ENCODE peak calls at places on chromosomes 7 and 10, in six cellular contexts. One of them, this sample, is unnamed.

GRCh38 chr10:24440817-24441790 is 232.2 kb downstream of the KIAA1217 start:
- DNase-seq in HepG2: no peak
- DNase-seq in H1: no peak
- DNase-seq in K562: no peak
- DNase-seq in GM12878: no peak
- DNase-seq in HCT116: no peak
- DNase-seq in this sample: no peak

GRCh38 chr7:139494835-139495568 is 11.5 kb upstream of the KLRG2 start:
- DNase-seq in K562: no peak
- DNase-seq in GM12878: peak; percentile 47
- DNase-seq in HepG2: no peak
- DNase-seq in H1: no peak
- DNase-seq in HCT116: no peak
- DNase-seq in this sample: no peak

GRCh38 chr7:121960678-121961461 is 87.9 kb downstream of the PTPRZ1 start:
- DNase-seq in H1: no peak
- DNase-seq in K562: no peak
- DNase-seq in GM12878: no peak
- DNase-seq in HCT116: peak; percentile 57
- DNase-seq in HepG2: no peak
- DNase-seq in this sample: no peak

GRCh38 chr7:151012031-151012692 is 12.1 kb downstream of the ATG9B start:
- DNase-seq in HCT116: no peak
- DNase-seq in GM12878: no peak
- DNase-seq in K562: no peak
- DNase-seq in H1: no peak
- DNase-seq in HepG2: peak; percentile 70
- DNase-seq in this sample: no peak

GRCh38 chr10:121232494-121232893 is 365.8 kb downstream of the FGFR2 start:
- DNase-seq in K562: no peak
- DNase-seq in HCT116: no peak
- DNase-seq in H1: no peak
- DNase-seq in HepG2: no peak
- DNase-seq in GM12878: no peak
- DNase-seq in this sample: no peak

GRCh38 chr10:119383174-119383856 is 159.2 kb downstream of the RGS10 start:
- DNase-seq in HCT116: no peak
- DNase-seq in H1: no peak
- DNase-seq in GM12878: no peak
- DNase-seq in HepG2: no peak
- DNase-seq in K562: no peak
- DNase-seq in this sample: no peak

GRCh38 chr7:17234398-17235021 is 63.9 kb upstream of the AHR start:
- DNase-seq in GM12878: peak; percentile 74
- DNase-seq in H1: no peak
- DNase-seq in HCT116: peak; percentile 77
- DNase-seq in HepG2: peak; percentile 32
- DNase-seq in K562: peak; percentile 12
- DNase-seq in this sample: no peak

GRCh38 chr7:95545007-95545615 is 51.2 kb downstream of the PDK4 start:
- DNase-seq in K562: no peak
- DNase-seq in HepG2: peak; percentile 24
- DNase-seq in HCT116: peak; percentile 47
- DNase-seq in H1: no peak
- DNase-seq in GM12878: no peak
- DNase-seq in this sample: no peak

GRCh38 chr7:47358357-47358756 is 223.6 kb downstream of the TNS3 start:
- DNase-seq in K562: no peak
- DNase-seq in HepG2: no peak
- DNase-seq in GM12878: no peak
- DNase-seq in HCT116: no peak
- DNase-seq in H1: no peak
- DNase-seq in this sample: no peak

DNA sequence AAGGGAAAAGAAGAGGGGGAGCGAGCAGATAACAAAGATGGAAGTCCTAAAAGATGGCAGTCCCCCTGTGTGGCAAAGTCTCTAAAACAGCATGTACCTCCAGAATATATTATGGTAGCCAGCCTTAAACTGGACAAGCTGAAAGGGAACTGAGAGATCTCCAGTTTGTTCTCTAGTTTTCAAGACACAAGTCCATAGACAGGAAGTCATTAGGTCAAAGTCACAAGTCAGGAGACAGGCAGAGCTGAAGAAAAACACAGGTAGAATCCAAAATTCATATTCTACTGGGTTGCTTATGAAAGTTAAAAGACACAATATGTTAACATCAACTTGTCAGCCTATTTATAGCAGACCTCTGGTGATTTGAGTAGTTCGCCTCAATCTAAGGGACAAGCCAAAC is 38.7 kb downstream of the FAM107B start:
- DNase-seq in HCT116: no peak
- DNase-seq in GM12878: no peak
- DNase-seq in H1: no peak
- DNase-seq in K562: no peak
- DNase-seq in HepG2: no peak
- DNase-seq in this sample: no peak
- H3K4me3 ChIP-seq in HCT116: no peak overlapping the region
- H3K4me3 ChIP-seq in GM12878: no peak overlapping the region
- H3K4me3 ChIP-seq in H1: no peak overlapping the region
- H3K4me3 ChIP-seq in K562: no peak overlapping the region
- H3K4me3 ChIP-seq in HepG2: no peak overlapping the region
- H3K4me3 ChIP-seq in this sample: no peak overlapping the region

GRCh38 chr7:128410092-128410665 is 397 bp upstream of the IMPDH1 start:
- DNase-seq in GM12878: no peak
- DNase-seq in HepG2: no peak
- DNase-seq in K562: peak; percentile 71
- DNase-seq in HCT116: peak; percentile 48
- DNase-seq in H1: no peak
- DNase-seq in this sample: no peak
- TF ChIP-seq ZNF274 in GM12878: no peak
- TF ChIP-seq ZNF274 in HepG2: no peak
- TF ChIP-seq ZNF274 in K562: no peak
- TF ChIP-seq ZNF274 in HCT116: no peak
- TF ChIP-seq ZNF274 in H1: no peak
- TF ChIP-seq ZNF274 in this sample: no peak

DNA sequence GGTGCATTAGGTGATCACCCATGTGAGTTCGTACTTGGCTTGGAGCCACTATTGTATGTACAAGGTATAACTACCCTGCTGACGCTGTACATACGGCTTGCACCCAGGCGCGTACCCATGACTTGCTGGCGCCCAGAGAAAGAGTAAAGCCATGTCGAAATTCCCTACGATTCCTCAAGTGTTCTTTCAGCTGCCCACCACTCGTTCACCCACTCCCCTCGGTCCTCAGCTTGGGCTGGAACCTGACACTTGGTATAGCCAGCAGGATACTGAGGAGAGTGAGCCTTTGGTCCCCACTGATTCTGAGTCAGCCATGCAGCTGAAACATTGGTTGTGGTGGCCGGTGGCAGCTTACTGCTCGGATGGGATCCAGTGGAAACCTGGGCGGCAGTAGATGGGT is 241.5 kb downstream of the CACNA2D1 start:
- DNase-seq in K562: no peak
- DNase-seq in HepG2: no peak
- DNase-seq in HCT116: no peak
- DNase-seq in GM12878: no peak
- DNase-seq in H1: no peak
- DNase-seq in this sample: no peak
- H3K4me3 ChIP-seq in K562: no peak overlapping the region
- H3K4me3 ChIP-seq in HepG2: no peak overlapping the region
- H3K4me3 ChIP-seq in HCT116: no peak overlapping the region
- H3K4me3 ChIP-seq in GM12878: no peak overlapping the region
- H3K4me3 ChIP-seq in H1: no peak overlapping the region
- H3K4me3 ChIP-seq in this sample: no peak overlapping the region

DNA sequence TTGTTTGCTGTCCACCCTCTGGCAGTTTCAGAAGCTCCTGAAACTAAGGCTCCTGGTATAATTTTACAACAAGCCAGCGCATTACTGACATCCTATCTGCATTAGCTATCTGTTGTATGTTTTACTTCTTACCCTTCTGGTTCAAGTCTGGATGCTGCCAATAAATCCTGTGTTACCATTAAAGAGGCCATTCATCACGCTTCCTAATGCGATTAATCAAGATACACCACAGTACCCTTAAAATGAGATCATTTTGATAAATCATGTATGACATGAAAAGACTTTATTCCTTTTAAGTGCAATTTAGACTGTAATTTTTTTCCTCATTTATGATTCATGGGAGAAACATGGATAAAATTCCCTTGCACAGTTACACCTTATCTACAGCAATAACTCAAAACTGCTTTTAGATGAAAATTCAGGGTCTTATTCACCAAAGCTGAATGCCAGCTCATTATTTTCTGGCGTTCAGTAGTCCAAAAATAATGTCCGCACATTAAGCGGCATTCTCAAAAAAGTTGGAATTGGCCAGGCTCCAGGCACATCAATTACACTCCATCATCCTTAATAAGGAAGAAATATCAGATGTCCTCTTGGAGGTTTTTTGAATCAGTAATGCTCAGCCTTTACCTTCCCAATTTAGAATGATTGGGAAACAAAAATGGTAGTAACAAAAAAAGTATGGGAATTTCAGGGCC is 878.5 kb downstream of the LRMDA start:
- DNase-seq in H1: no peak
- DNase-seq in K562: no peak
- DNase-seq in HepG2: no peak
- DNase-seq in HCT116: no peak
- DNase-seq in GM12878: no peak
- DNase-seq in this sample: no peak
- TF ChIP-seq ZNF274 in H1: no peak
- TF ChIP-seq ZNF274 in K562: no peak
- TF ChIP-seq ZNF274 in HepG2: no peak
- TF ChIP-seq ZNF274 in HCT116: no peak
- TF ChIP-seq ZNF274 in GM12878: no peak
- TF ChIP-seq ZNF274 in this sample: no peak

GRCh38 chr7:41104621-41105020 is 598.3 kb downstream of the INHBA start:
- DNase-seq in H1: no peak
- DNase-seq in K562: no peak
- DNase-seq in HepG2: no peak
- DNase-seq in HCT116: no peak
- DNase-seq in GM12878: no peak
- DNase-seq in this sample: no peak
- H3K4me3 ChIP-seq in H1: no peak overlapping the region
- H3K4me3 ChIP-seq in K562: no peak overlapping the region
- H3K4me3 ChIP-seq in HepG2: no peak overlapping the region
- H3K4me3 ChIP-seq in HCT116: no peak overlapping the region
- H3K4me3 ChIP-seq in GM12878: no peak overlapping the region
- H3K4me3 ChIP-seq in this sample: no peak overlapping the region

DNA sequence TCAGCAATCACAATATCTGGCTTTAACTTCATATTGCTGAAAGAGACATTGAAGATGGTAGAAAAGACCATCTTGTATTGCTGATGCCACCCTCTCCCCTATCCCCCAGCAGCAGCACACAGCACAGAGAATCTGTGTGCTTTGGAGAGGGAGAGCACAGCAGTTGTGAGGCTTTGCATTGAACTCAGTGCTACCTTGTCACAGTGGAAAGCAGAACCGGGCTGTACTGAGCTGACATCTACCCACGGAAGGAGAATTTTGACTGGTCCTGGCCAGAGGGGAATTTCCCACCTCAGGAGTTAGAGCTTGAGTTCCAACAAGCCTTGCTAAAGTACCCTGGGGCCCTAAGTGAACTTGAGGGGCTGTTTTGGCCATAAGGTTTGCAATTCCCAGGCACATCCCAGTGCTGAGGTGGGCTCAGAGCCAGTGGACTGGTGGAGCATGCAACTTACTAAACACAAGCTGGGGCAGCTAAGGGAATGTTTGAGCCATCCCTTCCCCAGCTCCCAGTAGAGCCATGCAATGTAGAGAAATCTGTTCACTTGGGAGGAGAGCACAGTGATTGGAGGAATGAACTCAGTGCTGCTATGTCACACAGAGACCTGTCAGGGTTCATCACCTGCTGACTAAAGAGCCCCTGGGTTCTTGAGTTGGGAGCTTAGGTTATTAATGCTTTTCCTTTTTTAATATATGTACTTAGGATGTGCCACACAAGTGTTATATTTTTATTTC is 62.1 kb downstream of the OR13A1 start:
- DNase-seq in HepG2: no peak
- DNase-seq in GM12878: peak; percentile 28
- DNase-seq in K562: no peak
- DNase-seq in H1: no peak
- DNase-seq in HCT116: no peak
- DNase-seq in this sample: no peak
- TF ChIP-seq ZNF274 in HepG2: no peak
- TF ChIP-seq ZNF274 in GM12878: no peak
- TF ChIP-seq ZNF274 in K562: no peak
- TF ChIP-seq ZNF274 in H1: no peak
- TF ChIP-seq ZNF274 in HCT116: no peak
- TF ChIP-seq ZNF274 in this sample: no peak

DNA sequence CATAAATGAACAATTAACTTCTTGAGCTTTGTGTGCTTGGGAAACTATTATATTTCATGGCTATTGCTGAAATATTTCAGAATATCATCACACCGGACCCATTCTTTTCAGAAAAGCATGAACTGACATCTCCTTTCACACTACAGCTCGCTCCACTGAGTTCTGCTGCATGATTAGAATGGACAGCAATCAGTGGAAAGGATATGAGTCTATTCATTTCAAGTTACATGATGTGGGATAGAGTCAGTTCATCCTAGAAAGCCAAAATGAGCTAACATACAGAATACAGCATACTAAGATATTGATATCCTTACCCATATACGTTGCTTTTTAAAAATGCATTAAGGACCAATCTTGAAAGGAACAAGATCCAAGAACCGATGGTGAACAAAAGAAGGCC is 1.1 kb upstream of the FAM53B start:
- DNase-seq in HepG2: no peak
- DNase-seq in K562: no peak
- DNase-seq in HCT116: no peak
- DNase-seq in GM12878: no peak
- DNase-seq in H1: no peak
- DNase-seq in this sample: no peak
- H3K4me3 ChIP-seq in HepG2: peak overlapping the region; percentile 59
- H3K4me3 ChIP-seq in K562: no peak overlapping the region
- H3K4me3 ChIP-seq in HCT116: no peak overlapping the region
- H3K4me3 ChIP-seq in GM12878: no peak overlapping the region
- H3K4me3 ChIP-seq in H1: no peak overlapping the region
- H3K4me3 ChIP-seq in this sample: no peak overlapping the region

GRCh38 chr7:734214-734613 is 7.1 kb upstream of the PRKAR1B start:
- DNase-seq in HepG2: no peak
- DNase-seq in GM12878: no peak
- DNase-seq in HCT116: no peak
- DNase-seq in K562: no peak
- DNase-seq in H1: no peak
- DNase-seq in this sample: no peak
- TF ChIP-seq ZNF274 in HepG2: no peak
- TF ChIP-seq ZNF274 in GM12878: no peak
- TF ChIP-seq ZNF274 in HCT116: no peak
- TF ChIP-seq ZNF274 in K562: no peak
- TF ChIP-seq ZNF274 in H1: no peak
- TF ChIP-seq ZNF274 in this sample: no peak

GRCh38 chr7:137489880-137490279 is 146.3 kb upstream of the PTN start:
- DNase-seq in HCT116: no peak
- DNase-seq in K562: no peak
- DNase-seq in HepG2: no peak
- DNase-seq in H1: no peak
- DNase-seq in GM12878: no peak
- DNase-seq in this sample: no peak
- H3K4me3 ChIP-seq in HCT116: no peak overlapping the region
- H3K4me3 ChIP-seq in K562: no peak overlapping the region
- H3K4me3 ChIP-seq in HepG2: no peak overlapping the region
- H3K4me3 ChIP-seq in H1: no peak overlapping the region
- H3K4me3 ChIP-seq in GM12878: no peak overlapping the region
- H3K4me3 ChIP-seq in this sample: no peak overlapping the region

GRCh38 chr7:91265693-91266066 is 1.4 kb downstream of the FZD1 start:
- DNase-seq in HCT116: no peak
- DNase-seq in H1: no peak
- DNase-seq in K562: no peak
- DNase-seq in GM12878: no peak
- DNase-seq in HepG2: no peak
- DNase-seq in this sample: no peak
- TF ChIP-seq ZNF274 in HCT116: no peak
- TF ChIP-seq ZNF274 in H1: no peak
- TF ChIP-seq ZNF274 in K562: no peak
- TF ChIP-seq ZNF274 in GM12878: no peak
- TF ChIP-seq ZNF274 in HepG2: no peak
- TF ChIP-seq ZNF274 in this sample: no peak